ENCODE peak calls at places on chromosome 17, in six cellular contexts. A, Y, Z, I, G and J are unnamed samples.

GRCh38 chr17:28327709-28328108 is 7.6 kb downstream of the IFT20 start:
- DNase-seq in A (no peak), Y (no peak), Z (no peak), I (no peak), G (no peak), J (no peak)

GRCh38 chr17:4600563-4600962 is 16.2 kb downstream of the SMTNL2 start:
- DNase-seq in A (peak; percentile 48), Y (no peak), Z (no peak), I (no peak), G (no peak), J (no peak)

GRCh38 chr17:77405867-77406513 is 265.2 kb downstream of the SEC14L1 start:
- DNase-seq in A (no peak), Y (no peak), Z (no peak), I (no peak), G (no peak), J (no peak)

GRCh38 chr17:64773836-64774761 is 112.0 kb upstream of the SMURF2 start:
- DNase-seq in A (peak; percentile 71), Y (peak; percentile 85), Z (no peak), I (peak; percentile 95), G (no peak), J (peak; percentile 51)

GRCh38 chr17:65660947-65661346 is 99.5 kb upstream of the AXIN2 start:
- DNase-seq in A (no peak), Y (no peak), Z (no peak), I (no peak), G (no peak), J (no peak)

GRCh38 chr17:77679589-77679988 is 278.9 kb upstream of the TNRC6C start:
- DNase-seq in A (no peak), Y (no peak), Z (no peak), I (no peak), G (no peak), J (no peak)

GRCh38 chr17:13544292-13544691 is 57.4 kb downstream of the HS3ST3A1 start:
- DNase-seq in A (no peak), Y (no peak), Z (no peak), I (no peak), G (no peak), J (no peak)

GRCh38 chr17:29570521-29570920 is 2.0 kb downstream of the TP53I13 start:
- DNase-seq in A (no peak), Y (peak; percentile 49), Z (no peak), I (no peak), G (no peak), J (peak; percentile 40)

GRCh38 chr17:66717680-66718079 is 117.2 kb upstream of the CACNG5 start:
- DNase-seq in A (no peak), Y (no peak), Z (no peak), I (no peak), G (no peak), J (no peak)

GRCh38 chr17:77185137-77185536 is 44.4 kb downstream of the SEC14L1 start:
- DNase-seq in A (peak; percentile 29), Y (no peak), Z (no peak), I (no peak), G (no peak), J (no peak)

GRCh38 chr17:67629963-67630320 is 87.8 kb upstream of the NOL11 start:
- DNase-seq in A (peak; percentile 37), Y (no peak), Z (no peak), I (peak; percentile 23), G (no peak), J (no peak)

GRCh38 chr17:82388922-82389283 is 17.3 kb downstream of the UTS2R start:
- DNase-seq in A (no peak), Y (no peak), Z (no peak), I (no peak), G (no peak), J (no peak)